ENCODE peak calls at places on chromosomes 7 and 10, in ten cellular contexts. T, I, P, V, Q, J, M, L, X and A are unnamed samples.
A peak's percentile ranks its signal among the peaks of the same experiment; 100 is the strongest.

GRCh38 chr7:135333196-135333595 is 99.6 kb downstream of the STRA8 start:
- DNase-seq in V (no peak), M (no peak), Q (no peak), X (no peak), I (no peak), P (no peak), L (no peak), T (no peak), J (no peak), A (no peak)

GRCh38 chr10:112295853-112296830 is 12.9 kb downstream of the TECTB start:
- DNase-seq in V (peak; percentile 76), T (no peak), L (no peak), M (no peak), I (peak; percentile 69), J (no peak), P (no peak), X (no peak), Q (peak; percentile 51), A (no peak)

GRCh38 chr10:68330852-68331454 is 911 bp upstream of the HNRNPH3 start:
- DNase-seq in J (no peak), L (peak; percentile 53), M (peak; percentile 29), I (peak; percentile 36), T (no peak), V (no peak), P (no peak), Q (no peak), X (peak; percentile 60), A (no peak)

GRCh38 chr10:79488870-79489269 is 23.5 kb upstream of the EIF5AL1 start:
- DNase-seq in X (no peak), L (no peak), P (no peak), Q (no peak), V (no peak), J (no peak), M (peak; percentile 15), I (no peak), T (no peak), A (no peak)

GRCh38 chr7:108079291-108080057 is 50.7 kb downstream of the LAMB4 start:
- DNase-seq in Q (no peak), M (no peak), J (no peak), P (no peak), L (no peak), V (no peak), T (no peak), I (no peak), X (no peak), A (no peak)

GRCh38 chr10:8600192-8600591 is 545.7 kb downstream of the GATA3 start:
- DNase-seq in T (no peak), L (no peak), M (no peak), J (no peak), P (no peak), X (no peak), I (no peak), V (no peak), Q (no peak), A (no peak)

GRCh38 chr10:86325158-86325557 is 41.4 kb downstream of the GRID1 start:
- DNase-seq in M (no peak), T (no peak), I (no peak), Q (no peak), P (no peak), J (peak; percentile 7), X (no peak), V (no peak), L (no peak), A (no peak)

GRCh38 chr10:102419561-102420442 is 834 bp upstream of the FBXL15 start:
- DNase-seq in J (no peak), Q (peak; percentile 82), I (peak; percentile 38), P (no peak), L (peak; percentile 70), M (peak; percentile 84), V (peak; percentile 35), X (peak; percentile 83), T (peak; percentile 69), A (no peak)

GRCh38 chr10:93080350-93081046 is 6.8 kb downstream of the CYP26A1 start:
- DNase-seq in P (peak; percentile 53), M (peak; percentile 75), X (no peak), Q (peak; percentile 67), T (peak; percentile 32), V (peak; percentile 29), L (no peak), I (peak; percentile 34), J (no peak), A (no peak)

GRCh38 chr7:150962743-150963399 is 15.2 kb downstream of the KCNH2 start:
- DNase-seq in V (peak; percentile 18), J (no peak), M (peak; percentile 82), T (peak; percentile 55), I (peak; percentile 69), L (no peak), Q (peak; percentile 85), X (peak; percentile 79), P (peak; percentile 44), A (no peak)

GRCh38 chr7:99128076-99128950 is 15.6 kb downstream of the SMURF1 start:
- DNase-seq in Q (no peak), X (no peak), L (no peak), M (no peak), J (no peak), I (no peak), P (no peak), V (no peak), T (no peak), A (no peak)

GRCh38 chr10:15408557-15408956 is 37.5 kb upstream of the FAM171A1 start:
- DNase-seq in J (no peak), Q (no peak), L (no peak), T (no peak), V (no peak), X (no peak), I (no peak), M (no peak), P (no peak), A (no peak)

GRCh38 chr7:92982928-92983327 is 134.9 kb downstream of the SAMD9 start:
- DNase-seq in J (no peak), I (no peak), X (no peak), L (no peak), P (no peak), V (no peak), M (no peak), T (no peak), Q (no peak), A (no peak)

GRCh38 chr7:43584200-43584586 is 1.3 kb downstream of the STK17A start:
- DNase-seq in T (peak; percentile 57), V (peak; percentile 79), P (peak; percentile 50), J (no peak), L (no peak), M (no peak), I (peak; percentile 29), X (no peak), Q (peak; percentile 9), A (no peak)

GRCh38 chr10:129935102-129935860 is 28.8 kb downstream of the EBF3 start:
- DNase-seq in T (no peak), M (no peak), L (no peak), P (no peak), V (no peak), X (peak; percentile 17), I (no peak), Q (no peak), J (no peak), A (no peak)

GRCh38 chr7:27099839-27100225 is 2.7 kb downstream of the HOXA2 start:
- DNase-seq in T (no peak), P (no peak), Q (no peak), L (no peak), X (no peak), M (no peak), I (no peak), V (no peak), J (no peak), A (no peak)

GRCh38 chr7:27098493-27099223 is 2.9 kb upstream of the HOXA1 start:
- DNase-seq in M (no peak), P (no peak), Q (peak; percentile 42), V (no peak), T (no peak), J (no peak), L (peak; percentile 57), I (no peak), X (peak; percentile 51), A (no peak)

GRCh38 chr7:27097686-27098492 is 2.1 kb upstream of the HOXA1 start:
- DNase-seq in J (no peak), P (no peak), Q (no peak), L (peak; percentile 58), V (no peak), T (no peak), X (no peak), I (no peak), M (no peak), A (no peak)

GRCh38 chr7:27100601-27101187 is 1.8 kb downstream of the HOXA2 start:
- DNase-seq in T (no peak), J (no peak), P (no peak), V (no peak), X (no peak), M (no peak), L (no peak), Q (no peak), I (no peak), A (no peak)

GRCh38 chr7:27099224-27099838 is 3.2 kb downstream of the HOXA2 start:
- DNase-seq in P (no peak), L (no peak), M (no peak), Q (no peak), X (no peak), I (no peak), T (no peak), J (no peak), V (no peak), A (no peak)
- H3K27ac ChIP-seq in P (peak overlapping the region; percentile 87), L (peak overlapping the region; percentile 53), M (no peak overlapping the region), Q (no peak overlapping the region), X (no peak overlapping the region), I (peak overlapping the region; percentile 39), T (no peak overlapping the region), J (peak overlapping the region; percentile 91), V (no peak overlapping the region), A (peak overlapping the region; percentile 85)

GRCh38 chr7:156450473-156450872 is 190.1 kb upstream of the RNF32 start:
- DNase-seq in I (no peak), X (no peak), P (no peak), V (no peak), Q (no peak), T (no peak), J (no peak), L (no peak), M (no peak), A (no peak)
- H3K27me3 ChIP-seq in I (no peaks in the 10 kb centered on the region), X (no peaks in the 10 kb centered on the region), P (no peaks in the 10 kb centered on the region), V (peaks cover 2% of the 10 kb centered on the region), Q (no peaks in the 10 kb centered on the region), T (peaks cover 5% of the 10 kb centered on the region), J (no peaks in the 10 kb centered on the region), L (no peaks in the 10 kb centered on the region), M (no peaks in the 10 kb centered on the region), A (no peaks in the 10 kb centered on the region)

DNA sequence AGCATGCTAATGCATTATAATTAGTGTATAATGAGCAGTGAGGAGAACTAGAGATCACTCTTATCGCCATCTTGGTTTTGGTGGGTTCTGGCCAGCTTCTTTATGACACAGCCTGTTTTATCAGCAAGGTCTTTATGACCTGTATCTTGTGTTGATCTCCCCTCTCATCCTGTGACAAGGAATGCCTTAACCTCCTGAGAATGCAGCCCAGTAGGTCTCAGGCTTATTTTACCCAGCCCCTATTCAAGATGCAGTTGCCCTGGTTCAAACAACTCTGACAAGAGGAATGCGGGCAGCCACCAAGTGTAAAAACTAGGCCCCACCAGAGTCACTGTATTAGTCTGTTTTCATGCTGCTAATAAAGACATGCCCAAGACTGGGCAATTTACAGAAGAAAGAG is 671.3 kb downstream of the SORCS1 start:
- DNase-seq in V (no peak), P (no peak), J (no peak), Q (no peak), T (no peak), L (no peak), M (no peak), I (no peak), X (no peak), A (no peak)
- H3K4me1 ChIP-seq in V (no peaks in the 10 kb centered on the region), P (no peaks in the 10 kb centered on the region), J (no peaks in the 10 kb centered on the region), Q (no peaks in the 10 kb centered on the region), T (no peaks in the 10 kb centered on the region), L (no peaks in the 10 kb centered on the region), M (no peaks in the 10 kb centered on the region), I (no peaks in the 10 kb centered on the region), X (no peaks in the 10 kb centered on the region), A (no peaks in the 10 kb centered on the region)

GRCh38 chr7:142806021-142806353 is 35.2 kb downstream of the PRSS2 start:
- DNase-seq in X (no peak), P (no peak), V (no peak), L (no peak), T (no peak), I (no peak), J (no peak), Q (no peak), M (no peak), A (no peak)
- H3K27ac ChIP-seq in X (no peak overlapping the region), P (no peak overlapping the region), V (no peak overlapping the region), L (no peak overlapping the region), T (no peak overlapping the region), I (no peak overlapping the region), J (no peak overlapping the region), Q (no peak overlapping the region), M (no peak overlapping the region), A (no peak overlapping the region)